ENCODE peak calls at places on chromosomes 7 and 10, in five cellular contexts. S, A, W, L and F are unnamed samples.

GRCh38 chr7:40469481-40469880 is 334.7 kb downstream of the SUGCT start:
- DNase-seq in S (no peak), L (no peak), A (no peak), W (peak), F (no peak)

GRCh38 chr10:14481752-14482151 is 151.0 kb upstream of the FRMD4A start:
- DNase-seq in W (no peak), L (no peak), S (no peak), A (no peak), F (no peak)

GRCh38 chr7:21370283-21370982 is 57.5 kb upstream of the SP4 start:
- DNase-seq in W (no peak), S (no peak), A (no peak), L (no peak), F (no peak)

GRCh38 chr7:20191044-20191867 is 25.9 kb downstream of the MACC1 start:
- DNase-seq in W (no peak), L (no peak), A (no peak), S (no peak), F (no peak)

GRCh38 chr7:147509052-147509480 is 1081.5 kb upstream of the C7orf33 start:
- DNase-seq in W (peak), S (no peak), L (no peak), A (no peak), F (no peak)

GRCh38 chr10:75181073-75181472 is 29.5 kb upstream of the VDAC2 start:
- DNase-seq in A (no peak), S (no peak), W (no peak), L (no peak), F (no peak)

GRCh38 chr10:98460837-98461499 is 14.2 kb upstream of the HPS1 start:
- DNase-seq in S (peak), A (no peak), W (peak), L (peak), F (no peak)

GRCh38 chr7:2082357-2083038 is 150.2 kb downstream of the MAD1L1 start:
- DNase-seq in A (no peak), L (no peak), W (peak), S (no peak), F (peak)

GRCh38 chr7:92528958-92529264 is 316 bp downstream of the RBM48 start:
- DNase-seq in W (no peak), A (no peak), S (no peak), L (no peak), F (no peak)

GRCh38 chr7:151727579-151728285 is 149.2 kb downstream of the PRKAG2 start:
- DNase-seq in L (peak), W (peak), S (peak), A (no peak), F (peak)

GRCh38 chr7:150368098-150368883 is at the start of gene REPIN1:
- DNase-seq in L (peak), A (peak), W (peak), S (peak), F (peak)

GRCh38 chr10:93138113-93138870 is 64.6 kb downstream of the CYP26A1 start:
- DNase-seq in L (no peak), A (no peak), W (peak), S (no peak), F (no peak)

GRCh38 chr10:52213511-52213831 is 100.6 kb upstream of the DKK1 start:
- DNase-seq in W (peak), L (peak), A (no peak), S (no peak), F (no peak)

GRCh38 chr7:42348627-42349026 is 111.6 kb upstream of the GLI3 start:
- DNase-seq in W (peak), L (no peak), A (no peak), S (no peak), F (no peak)

GRCh38 chr10:122252805-122253204 is 18.3 kb upstream of the BTBD16 start:
- DNase-seq in L (no peak), S (no peak), W (no peak), A (no peak), F (no peak)

GRCh38 chr7:93016681-93017349 is 101.0 kb downstream of the SAMD9 start:
- DNase-seq in S (no peak), A (no peak), W (peak), L (no peak), F (no peak)

GRCh38 chr10:69337312-69338132 is 59.2 kb downstream of the HK1 start:
- DNase-seq in A (no peak), W (peak), S (no peak), L (no peak), F (peak)

GRCh38 chr10:114683162-114683561 is 25.1 kb upstream of the ABLIM1 start:
- DNase-seq in S (no peak), W (no peak), A (no peak), L (no peak), F (no peak)

GRCh38 chr7:75040512-75040911 is 33.1 kb downstream of the RCC1L start:
- DNase-seq in S (no peak), L (no peak), A (no peak), W (no peak), F (no peak)

GRCh38 chr7:23074443-23075244 is 30.9 kb upstream of the KLHL7 start:
- DNase-seq in S (no peak), W (no peak), L (no peak), A (no peak), F (no peak)

GRCh38 chr10:12534824-12535223 is 185.5 kb downstream of the CAMK1D start:
- DNase-seq in S (no peak), A (no peak), W (no peak), L (no peak), F (no peak)
- TF ChIP-seq CTCF in S (no peak), A (no peak), W (no peak), L (no peak), F (no peak)

GRCh38 chr10:119103241-119103640 is 672 bp upstream of the DENND10 start:
- DNase-seq in W (no peak), L (no peak), S (no peak), A (no peak), F (no peak)

GRCh38 chr10:119103687-119104652 is at the start of gene DENND10:
- DNase-seq in S (peak), L (peak), W (peak), A (peak), F (peak)

GRCh38 chr10:119095648-119096047 is 8.3 kb upstream of the DENND10 start:
- DNase-seq in L (no peak), A (no peak), S (no peak), W (no peak), F (no peak)

DNA sequence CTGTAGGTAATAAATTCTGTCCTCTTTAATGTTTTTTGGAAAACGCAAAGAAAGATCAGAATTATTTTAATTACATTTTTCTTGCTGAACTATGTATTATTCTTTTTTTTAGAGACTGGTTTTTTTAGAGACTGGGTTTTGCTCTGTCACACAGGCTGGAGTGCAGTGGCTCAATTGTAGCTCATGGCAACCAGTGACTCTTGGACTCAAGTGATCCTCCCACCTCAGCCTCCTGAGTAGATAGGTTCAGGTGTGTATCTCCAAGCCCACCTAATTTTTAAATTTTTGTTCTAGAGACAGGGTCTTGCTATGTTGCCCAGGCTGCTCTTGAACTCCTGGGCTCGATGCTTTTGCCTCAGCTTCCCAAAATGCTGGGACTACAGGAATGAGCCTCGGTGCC is 5.3 kb upstream of the DENND10 start:
- DNase-seq in W (no peak), A (no peak), S (no peak), L (no peak), F (no peak)
- TF ChIP-seq CTCF in W (no peak), A (no peak), S (no peak), L (no peak), F (no peak)

GRCh38 chr7:64946772-64947171 is 43.7 kb downstream of the ZNF273 start:
- DNase-seq in W (no peak), L (no peak), S (no peak), A (no peak), F (peak)
- TF ChIP-seq CTCF in W (no peak), L (no peak), S (no peak), A (peak), F (peak)

GRCh38 chr10:84608126-84608525 is 279.7 kb downstream of the CCSER2 start:
- DNase-seq in S (no peak), L (no peak), A (no peak), W (no peak), F (no peak)

GRCh38 chr10:84607523-84607922 is 279.1 kb downstream of the CCSER2 start:
- DNase-seq in A (no peak), W (no peak), S (no peak), L (no peak), F (no peak)

DNA sequence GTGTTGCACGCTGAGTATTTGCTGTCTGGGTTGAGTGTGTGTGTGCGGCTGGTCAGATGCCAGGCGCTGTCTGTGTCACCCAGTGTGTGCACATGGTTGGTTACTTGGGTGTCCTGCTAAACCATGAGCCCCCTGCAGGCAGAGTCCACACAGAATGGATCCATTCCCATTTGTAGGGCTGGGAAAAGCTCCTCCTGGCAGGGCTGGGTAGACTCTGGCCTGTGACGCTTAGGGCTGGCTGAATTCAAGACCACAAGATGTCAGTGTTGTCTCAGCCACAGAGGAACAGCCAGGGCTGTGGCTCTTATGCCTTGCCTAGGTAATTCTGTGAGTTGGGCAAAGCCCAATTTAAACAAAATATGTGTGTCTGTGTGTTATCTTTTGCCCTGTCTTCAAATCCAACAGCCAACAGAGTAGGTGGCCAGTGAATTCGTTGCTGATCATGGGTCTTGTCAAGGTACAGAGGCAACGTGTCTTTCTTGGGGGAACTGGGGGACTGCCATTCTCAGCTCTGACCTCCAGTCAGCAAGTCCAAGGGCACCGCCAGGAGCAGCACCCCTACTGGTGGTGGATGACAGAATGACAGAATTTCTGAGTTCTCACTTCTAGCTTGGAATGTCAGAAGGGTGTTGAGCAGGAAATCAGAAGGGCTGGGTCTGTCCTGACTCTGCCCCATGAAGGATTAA is 285.1 kb downstream of the CCSER2 start:
- DNase-seq in W (no peak), L (no peak), S (peak), A (peak), F (peak)
- TF ChIP-seq CTCF in W (peak), L (no peak), S (peak), A (peak), F (peak)

GRCh38 chr7:128862571-128863432 is at the start of gene ATP6V1F:
- DNase-seq in L (peak), A (peak), S (peak), W (peak), F (peak)
- TF ChIP-seq CTCF in L (peak), A (no peak), S (no peak), W (no peak), F (no peak)

GRCh38 chr7:138755331-138755747 is 42.5 kb upstream of the TMEM213 start:
- DNase-seq in W (no peak), L (no peak), S (no peak), A (no peak), F (peak)

GRCh38 chr7:138750473-138750872 is 47.3 kb upstream of the TMEM213 start:
- DNase-seq in S (no peak), L (no peak), W (no peak), A (no peak), F (no peak)

GRCh38 chr7:138753611-138754010 is 44.2 kb upstream of the TMEM213 start:
- DNase-seq in S (no peak), L (no peak), W (no peak), A (no peak), F (no peak)

GRCh38 chr7:138750926-138751464 is 46.8 kb upstream of the TMEM213 start:
- DNase-seq in S (no peak), W (no peak), A (no peak), L (no peak), F (no peak)

DNA sequence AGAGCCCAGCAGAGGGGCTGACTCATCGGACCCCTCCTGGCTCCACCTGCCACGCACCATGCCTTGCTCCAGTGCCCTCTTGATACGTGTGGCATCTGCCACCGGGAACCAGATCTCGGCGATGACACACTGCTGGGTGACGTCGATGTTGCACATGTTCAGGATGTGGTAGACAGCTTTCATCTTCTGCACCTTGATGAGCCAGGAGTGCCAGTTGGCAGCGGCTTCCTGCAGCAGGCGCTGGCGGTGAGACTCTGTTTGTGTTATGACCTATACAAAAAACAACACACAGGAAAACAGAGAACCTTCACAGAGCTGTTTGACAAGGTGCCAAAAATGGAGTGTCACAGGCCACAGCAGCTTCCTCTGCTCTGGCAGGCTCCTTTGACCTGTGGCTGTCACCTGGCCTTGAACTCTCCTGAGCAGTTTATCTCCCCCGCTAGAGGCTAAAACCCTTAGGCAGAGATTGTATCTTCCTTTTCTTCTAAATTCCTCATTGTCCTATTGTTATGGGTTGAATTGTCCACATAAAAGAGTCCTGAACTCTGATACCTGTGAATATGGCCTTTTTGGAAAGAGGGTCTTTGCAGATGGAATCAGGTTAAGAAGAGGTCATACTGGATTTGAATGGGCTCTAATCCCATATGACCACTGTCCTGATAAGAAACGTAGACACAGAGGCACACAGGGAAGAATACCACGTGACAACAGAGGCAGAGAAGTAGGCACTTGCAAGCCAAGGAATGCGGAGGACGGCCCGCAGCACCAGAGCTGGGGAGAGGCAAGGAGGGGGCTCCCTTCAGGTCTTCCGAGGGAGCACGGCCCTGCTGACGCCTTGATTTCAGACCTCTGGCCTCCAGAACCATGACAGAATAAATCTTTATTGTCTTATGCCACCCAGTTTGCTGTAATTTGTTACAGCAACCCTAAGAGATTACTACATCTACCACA is 45.0 kb upstream of the TMEM213 start:
- DNase-seq in A (no peak), L (peak), S (peak), W (no peak), F (peak)
- TF ChIP-seq CTCF in A (no peak), L (no peak), S (no peak), W (no peak), F (no peak)

GRCh38 chr10:124913167-124913566 is 28.8 kb upstream of the ZRANB1 start:
- DNase-seq in L (no peak), A (no peak), W (no peak), S (no peak), F (no peak)
- TF ChIP-seq CTCF in L (no peak), A (no peak), W (no peak), S (no peak), F (no peak)